ENCODE peak calls at places on chromosomes 11 and 22, in five cellular contexts. Z, Y, L, S and I are unnamed samples.
A peak's percentile ranks its signal among the peaks of the same experiment; 100 is the strongest.

GRCh38 chr22:36691488-36691887 is 12.1 kb downstream of the CACNG2 start:
- DNase-seq in Z (no peak), Y (no peak), L (no peak), S (no peak), I (no peak)

GRCh38 chr11:129533395-129533794 is 157.7 kb downstream of the BARX2 start:
- DNase-seq in Z (no peak), Y (no peak), L (no peak), S (no peak), I (no peak)

GRCh38 chr11:94815705-94816344 is 47.7 kb downstream of the AMOTL1 start:
- DNase-seq in Z (no peak), Y (no peak), L (no peak), S (no peak), I (peak; percentile 67)

GRCh38 chr22:26045051-26045450 is 124.2 kb upstream of the SEZ6L start:
- DNase-seq in Z (no peak), Y (no peak), L (no peak), S (no peak), I (no peak)

GRCh38 chr11:83827940-83828554 is 541.9 kb upstream of the CCDC90B start:
- DNase-seq in Z (no peak), Y (peak; percentile 51), L (no peak), S (peak; percentile 12), I (no peak)

GRCh38 chr11:115848614-115849013 is 344.4 kb upstream of the CADM1 start:
- DNase-seq in Z (no peak), Y (no peak), L (no peak), S (peak; percentile 15), I (no peak)

GRCh38 chr11:31397239-31397834 is 27.7 kb downstream of the DNAJC24 start:
- DNase-seq in Z (no peak), Y (peak; percentile 38), L (no peak), S (peak; percentile 26), I (peak; percentile 37)

GRCh38 chr11:111944651-111945051 is 7.5 kb downstream of the DIXDC1 start:
- DNase-seq in Z (no peak), Y (no peak), L (no peak), S (no peak), I (no peak)

GRCh38 chr11:12224537-12224893 is 114.1 kb downstream of the MICAL2 start:
- DNase-seq in Z (peak; percentile 96), Y (no peak), L (peak; percentile 71), S (peak; percentile 90), I (peak; percentile 88)

GRCh38 chr11:85089654-85090053 is 537.5 kb downstream of the DLG2 start:
- DNase-seq in Z (no peak), Y (no peak), L (no peak), S (no peak), I (no peak)

GRCh38 chr11:131999084-131999483 is 628.7 kb downstream of the NTM start:
- DNase-seq in Z (no peak), Y (peak; percentile 13), L (no peak), S (no peak), I (no peak)

GRCh38 chr22:21807545-21807944 is 59.9 kb downstream of the MAPK1 start:
- DNase-seq in Z (no peak), Y (no peak), L (no peak), S (no peak), I (no peak)

GRCh38 chr11:30310623-30311022 is 12.3 kb upstream of the ARL14EP start:
- DNase-seq in Z (no peak), Y (no peak), L (no peak), S (peak; percentile 85), I (no peak)

GRCh38 chr11:111327908-111328624 is 29.7 kb downstream of the POU2AF3 start:
- DNase-seq in Z (no peak), Y (no peak), L (peak; percentile 87), S (no peak), I (no peak)

GRCh38 chr22:24389680-24390079 is 37.7 kb upstream of the ADORA2A start:
- DNase-seq in Z (no peak), Y (no peak), L (no peak), S (no peak), I (no peak)

GRCh38 chr22:43479962-43480361 is 68.1 kb downstream of the MPPED1 start:
- DNase-seq in Z (no peak), Y (no peak), L (no peak), S (no peak), I (no peak)

GRCh38 chr11:8728566-8728965 is 46.0 kb downstream of the RPL27A start:
- DNase-seq in Z (no peak), Y (no peak), L (no peak), S (no peak), I (peak; percentile 24)

GRCh38 chr22:48021946-48022345 is 1259.5 kb downstream of the TBC1D22A start:
- DNase-seq in Z (no peak), Y (no peak), L (no peak), S (peak; percentile 70), I (peak; percentile 99)

DNA sequence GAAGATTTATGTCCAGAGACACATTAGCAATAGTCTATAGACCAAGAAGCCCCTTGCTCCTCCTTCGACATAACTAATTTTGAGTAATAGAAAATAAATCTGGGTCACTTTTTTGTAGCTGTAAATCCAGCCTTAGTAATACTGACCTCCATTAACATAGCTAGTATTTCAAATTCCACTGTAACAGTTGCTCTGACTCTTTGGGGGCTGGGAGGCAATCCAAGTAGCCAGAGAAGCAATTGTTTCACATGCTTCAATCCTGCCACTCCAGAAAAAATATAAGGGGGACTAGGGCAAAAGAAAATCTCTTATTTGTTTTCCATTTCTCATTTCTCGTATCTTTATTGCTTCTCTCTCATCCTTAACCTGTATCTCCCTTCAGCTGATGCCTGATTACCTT is 145.8 kb downstream of the MAML2 start:
- DNase-seq in Z (no peak), Y (no peak), L (no peak), S (no peak), I (no peak)
- H3K4me1 ChIP-seq in Z (peaks cover 32% of the 10 kb centered on the region), Y (peaks cover 24% of the 10 kb centered on the region), L (peaks cover 17% of the 10 kb centered on the region), S (peaks cover 37% of the 10 kb centered on the region), I (peaks cover 20% of the 10 kb centered on the region)

DNA sequence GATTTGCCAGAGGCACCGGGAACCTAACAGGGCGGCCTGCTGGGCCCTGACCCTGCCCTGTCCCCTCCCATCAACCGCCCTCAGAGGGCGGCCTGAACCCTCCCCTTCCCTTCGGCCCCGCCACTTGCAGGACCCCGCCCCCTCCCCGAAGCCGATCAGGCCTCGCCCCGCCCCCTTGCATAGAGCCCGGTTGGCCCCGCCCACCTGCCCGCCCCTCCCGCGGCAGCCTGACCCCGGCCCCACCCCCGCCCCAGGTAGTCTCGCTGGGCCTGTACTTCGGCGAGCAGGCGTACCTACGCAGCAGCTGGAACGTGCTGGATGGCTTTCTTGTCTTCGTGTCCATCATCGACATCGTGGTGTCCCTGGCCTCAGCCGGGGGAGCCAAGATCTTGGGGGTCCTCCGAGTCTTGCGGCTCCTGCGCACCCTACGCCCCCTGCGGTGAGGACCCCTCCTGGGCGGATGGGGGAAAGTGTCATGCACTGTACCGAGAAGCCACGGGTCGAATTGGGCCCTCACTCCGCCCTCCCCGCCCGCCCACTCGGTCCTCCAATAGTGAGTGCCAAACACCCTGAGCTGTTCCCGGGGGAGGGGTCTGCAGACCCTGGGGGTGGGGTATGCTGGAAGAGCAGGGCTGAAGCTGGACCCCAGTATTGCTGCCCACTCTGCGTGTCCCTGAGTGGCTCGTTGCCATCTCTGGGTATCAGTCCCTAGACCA is 94.1 kb downstream of the CACNA1I start:
- DNase-seq in Z (no peak), Y (peak; percentile 38), L (no peak), S (no peak), I (no peak)
- H3K4me3 ChIP-seq in Z (no peak overlapping the region), Y (no peak overlapping the region), L (no peak overlapping the region), S (no peak overlapping the region), I (no peak overlapping the region)

GRCh38 chr11:36377759-36378553 is 81.9 kb downstream of the PRR5L start:
- DNase-seq in Z (no peak), Y (no peak), L (no peak), S (peak; percentile 9), I (no peak)
- H3K4me1 ChIP-seq in Z (peaks cover 16% of the 10 kb centered on the region), Y (peaks cover 15% of the 10 kb centered on the region), L (no peaks in the 10 kb centered on the region), S (peaks cover 6% of the 10 kb centered on the region), I (peaks cover 14% of the 10 kb centered on the region)

GRCh38 chr11:64644348-64645242 is 53.6 kb downstream of the SLC22A12 start:
- DNase-seq in Z (no peak), Y (peak; percentile 30), L (no peak), S (no peak), I (peak; percentile 13)

GRCh38 chr11:64642876-64643257 is 51.8 kb downstream of the SLC22A12 start:
- DNase-seq in Z (no peak), Y (no peak), L (no peak), S (no peak), I (no peak)

GRCh38 chr11:64642418-64642735 is 51.4 kb downstream of the SLC22A12 start:
- DNase-seq in Z (no peak), Y (no peak), L (no peak), S (no peak), I (no peak)

GRCh38 chr11:64643927-64644326 is 52.9 kb downstream of the SLC22A12 start:
- DNase-seq in Z (no peak), Y (no peak), L (no peak), S (no peak), I (no peak)

GRCh38 chr11:64643258-64643881 is 52.4 kb downstream of the SLC22A12 start:
- DNase-seq in Z (no peak), Y (peak; percentile 55), L (no peak), S (no peak), I (no peak)
- H3K4me3 ChIP-seq in Z (no peak overlapping the region), Y (peak overlapping the region; percentile 23), L (no peak overlapping the region), S (no peak overlapping the region), I (no peak overlapping the region)